ENCODE peak calls at places on chromosomes 7 and 10, in seven cellular contexts. X is BJ, R is cardiac muscle cell, V is AG08395, C is SW480, P is GM20000, F is T-helper 2 cell. Y is an unnamed sample.

GRCh38 chr10:4647138-4647785 is 178.7 kb upstream of the AKR1E2 start:
- DNase-seq in P (no peak), F (no peak), R (no peak), V (no peak), C (no peak), X (no peak), Y (no peak)

GRCh38 chr7:128122577-128123290 is 91.5 kb upstream of the LRRC4 start:
- DNase-seq in F (no peak), C (no peak), P (no peak), X (no peak), V (no peak), R (no peak), Y (no peak)

GRCh38 chr10:128837478-128837877 is 629.6 kb upstream of the MGMT start:
- DNase-seq in R (no peak), C (no peak), P (no peak), V (no peak), F (no peak), X (no peak), Y (no peak)

GRCh38 chr10:117549100-117549499 is 6.6 kb downstream of the EMX2 start:
- DNase-seq in C (no peak), R (no peak), F (no peak), P (no peak), X (no peak), V (no peak), Y (no peak)

GRCh38 chr7:139355320-139355719 is 4.4 kb upstream of the LUC7L2 start:
- DNase-seq in P (no peak), C (no peak), X (no peak), R (no peak), F (no peak), V (no peak), Y (no peak)

GRCh38 chr10:130817046-130817624 is 494.4 kb downstream of the TCERG1L start:
- DNase-seq in X (no peak), R (no peak), V (no peak), P (no peak), F (no peak), C (no peak), Y (no peak)

GRCh38 chr7:92330835-92331438 is 85.2 kb downstream of the ANKIB1 start:
- DNase-seq in F (no peak), V (no peak), P (no peak), C (no peak), R (no peak), X (no peak), Y (no peak)

GRCh38 chr7:108002726-108003590 is at the start of gene LAMB1:
- DNase-seq in C (peak; percentile 59), P (peak; percentile 49), F (no peak), V (peak; percentile 86), X (no peak), R (peak; percentile 67), Y (peak; percentile 82)

GRCh38 chr7:114217026-114217425 is 197.6 kb upstream of the FOXP2 start:
- DNase-seq in C (no peak), V (no peak), F (no peak), P (no peak), X (no peak), R (no peak), Y (peak; percentile 52)

GRCh38 chr10:100983868-100984669 is 3.2 kb downstream of the MRPL43 start:
- DNase-seq in P (no peak), V (no peak), R (no peak), F (no peak), X (no peak), C (no peak), Y (no peak)

GRCh38 chr10:91758303-91759146 is 39.7 kb upstream of the TNKS2 start:
- DNase-seq in R (peak; percentile 70), X (peak; percentile 7), V (peak; percentile 41), C (peak; percentile 75), P (peak; percentile 48), F (no peak), Y (peak; percentile 87)

GRCh38 chr10:102647433-102648268 is 3.4 kb downstream of the TRIM8 start:
- DNase-seq in R (no peak), P (no peak), F (no peak), C (no peak), X (no peak), V (no peak), Y (no peak)

GRCh38 chr7:36037121-36037662 is 115.9 kb upstream of the EEPD1 start:
- DNase-seq in V (peak; percentile 56), R (no peak), P (no peak), X (peak; percentile 90), F (no peak), C (no peak), Y (no peak)

GRCh38 chr7:55523366-55523765 is 48.9 kb downstream of the VOPP1 start:
- DNase-seq in F (no peak), R (no peak), P (no peak), V (no peak), X (no peak), C (no peak), Y (no peak)

GRCh38 chr7:127628445-127628844 is 10.5 kb upstream of the PAX4 start:
- DNase-seq in V (no peak), P (no peak), C (no peak), X (no peak), F (no peak), R (peak; percentile 9), Y (no peak)